ENCODE peak calls at places on chromosomes 2 and 18, in four cellular contexts. One of them, this sample, is unnamed.
A peak's percentile ranks its signal among the peaks of the same experiment; 100 is the strongest.

GRCh38 chr2:39649491-39649890 is 16.2 kb upstream of the TMEM178A start:
- DNase-seq in HFF-Myc: no peak
- DNase-seq in kidney epithelial cell: no peak
- DNase-seq in epithelial cell of proximal tubule: no peak
- DNase-seq in this sample: no peak

GRCh38 chr2:202237787-202238233 is 587 bp downstream of the SUMO1 start:
- DNase-seq in kidney epithelial cell: no peak
- DNase-seq in epithelial cell of proximal tubule: no peak
- DNase-seq in HFF-Myc: no peak
- DNase-seq in this sample: peak; percentile 31

GRCh38 chr2:219294356-219295351 is 14.5 kb downstream of the PTPRN start:
- DNase-seq in HFF-Myc: no peak
- DNase-seq in kidney epithelial cell: no peak
- DNase-seq in epithelial cell of proximal tubule: no peak
- DNase-seq in this sample: peak; percentile 98

GRCh38 chr2:160205511-160205910 is 5.4 kb upstream of the ITGB6 start:
- DNase-seq in kidney epithelial cell: peak; percentile 100
- DNase-seq in HFF-Myc: peak; percentile 82
- DNase-seq in epithelial cell of proximal tubule: peak; percentile 98
- DNase-seq in this sample: no peak

GRCh38 chr2:74472945-74473258 is 422 bp upstream of the MRPL53 start:
- DNase-seq in epithelial cell of proximal tubule: no peak
- DNase-seq in HFF-Myc: no peak
- DNase-seq in kidney epithelial cell: no peak
- DNase-seq in this sample: no peak

GRCh38 chr2:235701206-235701605 is 207.4 kb downstream of the AGAP1 start:
- DNase-seq in epithelial cell of proximal tubule: no peak
- DNase-seq in HFF-Myc: no peak
- DNase-seq in kidney epithelial cell: no peak
- DNase-seq in this sample: no peak

GRCh38 chr2:149449017-149449416 is 118.6 kb downstream of the LYPD6 start:
- DNase-seq in kidney epithelial cell: no peak
- DNase-seq in HFF-Myc: no peak
- DNase-seq in epithelial cell of proximal tubule: no peak
- DNase-seq in this sample: no peak

GRCh38 chr2:2266699-2267449 is 64.2 kb downstream of the MYT1L start:
- DNase-seq in epithelial cell of proximal tubule: no peak
- DNase-seq in HFF-Myc: no peak
- DNase-seq in kidney epithelial cell: no peak
- DNase-seq in this sample: no peak

GRCh38 chr2:176999331-176999730 is 213.3 kb upstream of the HNRNPA3 start:
- DNase-seq in HFF-Myc: no peak
- DNase-seq in epithelial cell of proximal tubule: no peak
- DNase-seq in kidney epithelial cell: no peak
- DNase-seq in this sample: no peak

GRCh38 chr2:134124047-134124753 is 129.7 kb upstream of the MGAT5 start:
- DNase-seq in kidney epithelial cell: no peak
- DNase-seq in epithelial cell of proximal tubule: no peak
- DNase-seq in HFF-Myc: no peak
- DNase-seq in this sample: no peak

GRCh38 chr18:45771587-45771986 is 47.6 kb downstream of the SLC14A1 start:
- DNase-seq in epithelial cell of proximal tubule: no peak
- DNase-seq in HFF-Myc: no peak
- DNase-seq in kidney epithelial cell: no peak
- DNase-seq in this sample: no peak

GRCh38 chr2:42830922-42831574 is 38.7 kb upstream of the HAAO start:
- DNase-seq in kidney epithelial cell: no peak
- DNase-seq in HFF-Myc: no peak
- DNase-seq in epithelial cell of proximal tubule: no peak
- DNase-seq in this sample: no peak

GRCh38 chr18:76188097-76188496 is 306.9 kb downstream of the ZNF516 start:
- DNase-seq in HFF-Myc: no peak
- DNase-seq in kidney epithelial cell: no peak
- DNase-seq in epithelial cell of proximal tubule: no peak
- DNase-seq in this sample: no peak

GRCh38 chr2:2286592-2286991 is 44.5 kb downstream of the MYT1L start:
- DNase-seq in HFF-Myc: no peak
- DNase-seq in kidney epithelial cell: no peak
- DNase-seq in epithelial cell of proximal tubule: no peak
- DNase-seq in this sample: no peak

GRCh38 chr2:224749136-224749535 is 33.0 kb upstream of the CCDC195 start:
- DNase-seq in epithelial cell of proximal tubule: no peak
- DNase-seq in kidney epithelial cell: no peak
- DNase-seq in HFF-Myc: no peak
- DNase-seq in this sample: no peak

GRCh38 chr18:62420513-62421209 is 95.6 kb downstream of the TNFRSF11A start:
- DNase-seq in epithelial cell of proximal tubule: peak; percentile 61
- DNase-seq in HFF-Myc: no peak
- DNase-seq in kidney epithelial cell: no peak
- DNase-seq in this sample: peak; percentile 65

GRCh38 chr18:59932401-59932800 is 32.6 kb downstream of the PMAIP1 start:
- DNase-seq in epithelial cell of proximal tubule: no peak
- DNase-seq in kidney epithelial cell: no peak
- DNase-seq in HFF-Myc: no peak
- DNase-seq in this sample: no peak

GRCh38 chr2:33320573-33320972 is 155.9 kb upstream of the RASGRP3 start:
- DNase-seq in HFF-Myc: no peak
- DNase-seq in kidney epithelial cell: no peak
- DNase-seq in epithelial cell of proximal tubule: no peak
- DNase-seq in this sample: no peak

GRCh38 chr18:63606526-63606925 is 19.4 kb downstream of the SERPINB13 start:
- DNase-seq in kidney epithelial cell: no peak
- DNase-seq in HFF-Myc: no peak
- DNase-seq in epithelial cell of proximal tubule: peak; percentile 3
- DNase-seq in this sample: no peak

GRCh38 chr2:33372940-33373553 is 103.4 kb upstream of the RASGRP3 start:
- DNase-seq in epithelial cell of proximal tubule: no peak
- DNase-seq in kidney epithelial cell: no peak
- DNase-seq in HFF-Myc: no peak
- DNase-seq in this sample: peak; percentile 60

DNA sequence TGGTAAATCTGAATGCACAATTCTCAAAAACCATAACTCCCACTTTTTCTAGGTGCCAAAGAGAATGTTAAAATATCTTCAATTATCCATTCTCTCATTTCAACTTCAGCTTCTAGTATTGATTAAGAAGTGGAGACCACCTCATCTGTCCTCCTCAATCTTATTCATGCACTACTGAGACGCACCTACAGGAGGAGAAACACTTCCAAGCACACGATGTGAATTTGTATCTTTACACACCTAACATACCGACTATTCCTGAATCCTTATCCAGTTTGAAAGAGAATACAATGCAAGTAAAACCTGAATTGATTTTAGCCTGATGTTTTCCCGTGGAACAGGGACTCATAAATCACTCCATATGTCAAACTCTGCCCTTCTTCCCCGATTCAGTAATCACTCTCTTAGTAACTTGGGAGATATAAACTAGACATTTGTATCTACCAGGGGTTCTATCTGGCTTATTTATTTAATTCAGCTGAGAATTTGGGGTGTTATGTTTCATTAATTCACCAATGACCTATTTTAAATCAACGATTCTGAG is 101.0 kb downstream of the MREG start:
- DNase-seq in kidney epithelial cell: no peak
- DNase-seq in epithelial cell of proximal tubule: no peak
- DNase-seq in HFF-Myc: no peak
- DNase-seq in this sample: no peak
- TF ChIP-seq CTCF in kidney epithelial cell: no peak
- TF ChIP-seq CTCF in epithelial cell of proximal tubule: peak; percentile 8
- TF ChIP-seq CTCF in HFF-Myc: no peak
- TF ChIP-seq CTCF in this sample: no peak

DNA sequence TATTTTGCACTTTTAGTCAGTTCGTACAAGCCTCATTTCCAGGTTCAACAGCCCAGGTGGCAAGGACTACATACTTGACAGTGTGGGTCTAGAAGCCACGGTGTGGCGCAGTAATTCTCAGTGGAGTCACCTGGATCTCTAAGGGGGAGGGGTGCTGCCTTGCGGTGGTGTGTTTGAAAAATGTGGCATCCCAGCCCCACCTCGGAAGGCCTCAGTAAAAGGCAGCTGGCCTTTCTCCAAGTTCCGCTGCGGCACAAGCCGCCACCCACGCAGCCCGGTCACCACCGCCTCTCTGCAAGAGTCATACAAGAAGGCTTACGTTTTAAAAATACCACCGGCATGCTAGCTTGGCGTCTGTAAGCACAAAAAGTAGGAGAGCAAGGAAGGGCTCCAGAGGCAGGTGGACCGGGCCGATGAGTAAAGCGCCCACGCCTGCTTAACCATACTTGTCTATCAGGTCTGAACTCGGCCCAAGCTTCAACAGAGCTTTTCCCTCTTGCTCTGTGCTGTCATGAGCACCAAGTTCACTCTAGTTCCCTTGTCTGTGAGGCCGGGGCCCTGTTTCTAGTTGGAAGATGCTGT is 49.5 kb downstream of the SPRED2 start:
- DNase-seq in kidney epithelial cell: peak; percentile 89
- DNase-seq in epithelial cell of proximal tubule: peak; percentile 72
- DNase-seq in HFF-Myc: no peak
- DNase-seq in this sample: peak; percentile 81
- TF ChIP-seq CTCF in kidney epithelial cell: peak; percentile 41
- TF ChIP-seq CTCF in epithelial cell of proximal tubule: peak; percentile 39
- TF ChIP-seq CTCF in HFF-Myc: no peak
- TF ChIP-seq CTCF in this sample: peak; percentile 34

DNA sequence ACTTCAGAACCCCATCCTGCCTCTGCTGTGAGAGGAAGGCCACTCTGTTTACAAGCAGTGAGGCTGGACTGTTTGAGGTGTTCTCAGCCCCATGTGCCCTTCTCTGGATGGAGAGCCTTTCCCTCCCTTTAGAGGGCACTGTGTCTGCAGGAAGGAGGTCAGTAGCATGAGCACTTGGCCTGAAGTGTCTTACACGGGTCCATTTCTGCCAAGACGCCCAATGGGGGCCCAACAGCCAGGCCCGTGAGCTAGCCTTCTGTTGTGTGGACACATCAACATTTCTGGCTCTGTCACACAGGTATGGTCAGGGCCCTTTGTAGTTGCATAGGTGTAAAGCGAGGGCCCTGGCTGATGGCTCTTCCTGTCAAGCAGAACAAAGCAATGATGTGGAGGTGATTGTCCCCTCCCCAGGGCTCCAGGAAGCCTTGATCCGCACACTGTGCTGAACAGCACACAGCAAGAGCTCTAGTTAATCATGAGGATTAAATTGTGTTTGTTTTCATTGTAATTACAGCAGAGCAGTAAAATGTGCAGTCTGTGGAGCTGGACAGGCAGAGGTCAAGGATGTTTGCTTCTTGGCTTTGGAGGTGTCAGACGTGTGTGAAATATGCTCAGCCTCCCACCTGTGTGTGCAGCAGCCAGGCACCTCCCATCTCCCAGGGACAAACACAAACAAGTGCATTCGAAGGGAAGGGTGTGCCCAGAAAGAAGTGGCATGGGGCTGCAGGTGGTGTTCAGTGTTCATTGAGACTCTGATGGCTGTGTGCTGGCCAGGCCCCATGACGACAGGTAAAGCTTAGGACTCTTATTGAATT is 132.1 kb downstream of the SH3RF3 start:
- DNase-seq in HFF-Myc: no peak
- DNase-seq in epithelial cell of proximal tubule: no peak
- DNase-seq in kidney epithelial cell: no peak
- DNase-seq in this sample: no peak
- TF ChIP-seq CTCF in HFF-Myc: peak; percentile 38
- TF ChIP-seq CTCF in epithelial cell of proximal tubule: peak; percentile 58
- TF ChIP-seq CTCF in kidney epithelial cell: peak; percentile 28
- TF ChIP-seq CTCF in this sample: no peak

GRCh38 chr2:28412625-28413151 is 20.0 kb downstream of the FOSL2 start:
- DNase-seq in kidney epithelial cell: no peak
- DNase-seq in HFF-Myc: no peak
- DNase-seq in epithelial cell of proximal tubule: no peak
- DNase-seq in this sample: no peak

GRCh38 chr2:28414583-28414982 is 21.9 kb downstream of the FOSL2 start:
- DNase-seq in HFF-Myc: no peak
- DNase-seq in kidney epithelial cell: no peak
- DNase-seq in epithelial cell of proximal tubule: no peak
- DNase-seq in this sample: no peak

GRCh38 chr2:28411956-28412609 is 19.4 kb downstream of the FOSL2 start:
- DNase-seq in kidney epithelial cell: no peak
- DNase-seq in HFF-Myc: no peak
- DNase-seq in epithelial cell of proximal tubule: no peak
- DNase-seq in this sample: no peak

GRCh38 chr2:28413896-28414290 is 21.2 kb downstream of the FOSL2 start:
- DNase-seq in kidney epithelial cell: no peak
- DNase-seq in epithelial cell of proximal tubule: no peak
- DNase-seq in HFF-Myc: no peak
- DNase-seq in this sample: no peak

DNA sequence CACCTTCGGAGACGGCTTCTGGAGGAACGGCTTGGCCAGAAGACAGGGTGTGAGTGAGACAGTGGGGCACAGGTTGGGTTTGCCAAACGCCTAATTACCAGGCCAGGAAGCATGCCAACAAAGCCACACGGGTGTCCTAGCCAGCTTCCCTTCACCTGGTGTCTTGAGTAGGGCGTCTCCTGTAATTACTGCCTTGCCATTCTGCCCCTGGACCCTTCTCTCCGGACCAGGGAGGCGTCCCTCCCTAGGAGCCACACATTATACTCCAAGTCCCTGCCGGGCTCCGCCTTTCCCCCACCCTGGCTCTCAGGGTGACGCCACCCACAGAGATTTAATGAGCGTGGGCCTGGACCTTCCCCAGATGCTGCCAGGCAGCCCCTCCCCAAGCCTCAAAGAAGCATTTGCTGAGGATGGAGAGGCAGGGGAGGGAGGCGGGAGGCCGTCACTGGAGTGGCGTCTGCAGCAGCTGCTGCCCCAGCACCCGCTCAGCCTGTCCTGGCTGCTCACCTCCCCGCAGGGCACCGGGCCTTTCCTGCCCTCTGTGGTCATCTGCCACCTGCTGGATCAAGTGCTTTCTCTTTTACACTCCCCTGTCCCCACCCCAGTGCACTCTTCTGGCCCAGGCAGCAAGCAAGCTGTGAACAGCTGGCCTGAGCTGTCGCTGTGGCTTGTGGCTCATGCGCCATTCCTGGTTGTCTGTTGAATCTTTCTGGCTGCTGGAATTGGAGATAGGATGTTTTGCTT is 20.7 kb downstream of the FOSL2 start:
- DNase-seq in kidney epithelial cell: no peak
- DNase-seq in HFF-Myc: no peak
- DNase-seq in epithelial cell of proximal tubule: no peak
- DNase-seq in this sample: no peak
- TF ChIP-seq CTCF in kidney epithelial cell: peak; percentile 8
- TF ChIP-seq CTCF in HFF-Myc: peak; percentile 13
- TF ChIP-seq CTCF in epithelial cell of proximal tubule: peak; percentile 20
- TF ChIP-seq CTCF in this sample: no peak

GRCh38 chr18:33761363-33761762 is 183.3 kb downstream of the ASXL3 start:
- DNase-seq in HFF-Myc: peak; percentile 16
- DNase-seq in epithelial cell of proximal tubule: no peak
- DNase-seq in kidney epithelial cell: no peak
- DNase-seq in this sample: no peak
- TF ChIP-seq CTCF in HFF-Myc: peak; percentile 25
- TF ChIP-seq CTCF in epithelial cell of proximal tubule: peak; percentile 50
- TF ChIP-seq CTCF in kidney epithelial cell: peak; percentile 37
- TF ChIP-seq CTCF in this sample: peak; percentile 55

This sample was measured in GM10248.